ENCODE peak calls at places on chromosomes 13 and 19, in eight cellular contexts. A, T, Z, S, C, F, Y and E are unnamed samples.

GRCh38 chr13:99298056-99298455 is 9.1 kb downstream of the GPR183 start:
- DNase-seq in Y (no peak), C (no peak), S (no peak), T (no peak), A (no peak), Z (no peak), F (no peak), E (no peak)

GRCh38 chr19:48403606-48404005 is 10.1 kb downstream of the GRIN2D start:
- DNase-seq in F (no peak), S (no peak), Z (peak), A (no peak), C (no peak), T (no peak), Y (no peak), E (no peak)

GRCh38 chr13:113002891-113003290 is 33.9 kb downstream of the MCF2L start:
- DNase-seq in C (no peak), F (no peak), T (no peak), Z (no peak), S (no peak), A (no peak), Y (no peak), E (no peak)

GRCh38 chr13:107765724-107766436 is 449.5 kb downstream of the LIG4 start:
- DNase-seq in A (no peak), C (peak), Z (no peak), F (no peak), Y (no peak), S (no peak), T (no peak), E (no peak)

GRCh38 chr19:54312436-54313362 is at the start of gene LILRA5:
- DNase-seq in Z (no peak), S (no peak), A (no peak), Y (no peak), F (no peak), C (no peak), T (no peak), E (no peak)

GRCh38 chr13:89401209-89401810 is 1730.1 kb downstream of the SLITRK5 start:
- DNase-seq in Y (no peak), Z (no peak), T (no peak), C (no peak), A (no peak), S (no peak), F (no peak), E (no peak)

GRCh38 chr19:20503536-20503935 is 62.0 kb downstream of the ZNF737 start:
- DNase-seq in T (peak), S (no peak), Z (no peak), C (no peak), Y (no peak), F (no peak), A (no peak), E (no peak)

GRCh38 chr19:18291019-18291524 is 9.7 kb upstream of the JUND start:
- DNase-seq in F (no peak), T (no peak), Z (no peak), A (no peak), Y (no peak), C (no peak), S (no peak), E (no peak)

GRCh38 chr13:29522044-29522685 is 73.3 kb downstream of the SLC7A1 start:
- DNase-seq in Y (no peak), F (no peak), Z (no peak), S (no peak), T (no peak), A (no peak), C (no peak), E (no peak)

GRCh38 chr19:47022140-47022536 is 2.5 kb downstream of the NPAS1 start:
- DNase-seq in S (no peak), C (no peak), Y (no peak), T (no peak), A (no peak), Z (no peak), F (no peak), E (no peak)

GRCh38 chr13:24693862-24694471 is 13.8 kb downstream of the ATP12A start:
- DNase-seq in Z (no peak), S (no peak), C (peak), F (no peak), A (no peak), T (peak), Y (peak), E (no peak)

GRCh38 chr19:35663981-35664380 is 2.3 kb upstream of the UPK1A start:
- DNase-seq in F (no peak), T (no peak), S (no peak), Z (no peak), Y (no peak), C (no peak), A (no peak), E (no peak)